ENCODE peak calls at places on chromosomes 11 and 22, in seven cellular contexts. X is NT2/D1, Y is ovary, K is cardiac muscle cell, T is aorta, P is K562, R is Karpas-422. Q is an unnamed sample.

GRCh38 chr22:47158457-47158856 is 396.0 kb downstream of the TBC1D22A start:
- DNase-seq in X (no peak), Y (no peak), K (no peak), T (peak; percentile 17), P (no peak), R (no peak), Q (no peak)

GRCh38 chr22:37661160-37661924 is 2.8 kb downstream of the PDXP start:
- DNase-seq in X (no peak), Y (peak; percentile 42), K (peak; percentile 62), T (no peak), P (no peak), R (peak; percentile 61), Q (no peak)

GRCh38 chr22:46377566-46378498 is 42.3 kb downstream of the TRMU start:
- DNase-seq in X (peak; percentile 63), Y (peak; percentile 13), K (peak; percentile 21), T (no peak), P (no peak), R (no peak), Q (peak; percentile 98)

GRCh38 chr22:43475549-43476076 is 63.8 kb downstream of the MPPED1 start:
- DNase-seq in X (no peak), Y (no peak), K (no peak), T (no peak), P (no peak), R (no peak), Q (no peak)

GRCh38 chr11:14273885-14274284 is 85.1 kb downstream of the RRAS2 start:
- DNase-seq in X (no peak), Y (no peak), K (no peak), T (no peak), P (no peak), R (no peak), Q (no peak)

GRCh38 chr22:39973656-39974055 is 13.5 kb downstream of the TMA7B start:
- DNase-seq in X (no peak), Y (no peak), K (no peak), T (no peak), P (no peak), R (no peak), Q (no peak)

GRCh38 chr22:35183917-35184316 is 73.4 kb upstream of the HMGXB4 start:
- DNase-seq in X (no peak), Y (no peak), K (no peak), T (no peak), P (no peak), R (no peak), Q (no peak)

GRCh38 chr11:125170001-125170405 is 5.5 kb downstream of the PKNOX2 start:
- DNase-seq in X (no peak), Y (peak; percentile 37), K (peak; percentile 79), T (no peak), P (no peak), R (no peak), Q (peak; percentile 32)

GRCh38 chr11:12882670-12883069 is 126.4 kb upstream of the RASSF10 start:
- DNase-seq in X (no peak), Y (no peak), K (no peak), T (no peak), P (no peak), R (no peak), Q (no peak)

GRCh38 chr11:15873501-15873900 is 482.8 kb downstream of the SOX6 start:
- DNase-seq in X (no peak), Y (no peak), K (no peak), T (no peak), P (no peak), R (no peak), Q (no peak)

GRCh38 chr11:9600651-9601040 is 27.2 kb downstream of the WEE1 start:
- DNase-seq in X (no peak), Y (no peak), K (no peak), T (no peak), P (no peak), R (no peak), Q (no peak)

GRCh38 chr11:9604134-9604533 is 30.7 kb downstream of the WEE1 start:
- DNase-seq in X (no peak), Y (no peak), K (no peak), T (no peak), P (no peak), R (no peak), Q (no peak)

GRCh38 chr11:9600166-9600565 is 26.7 kb downstream of the WEE1 start:
- DNase-seq in X (no peak), Y (no peak), K (no peak), T (no peak), P (no peak), R (no peak), Q (no peak)

GRCh38 chr11:9601876-9602199 is 28.4 kb downstream of the WEE1 start:
- DNase-seq in X (no peak), Y (no peak), K (no peak), T (no peak), P (no peak), R (no peak), Q (no peak)

DNA sequence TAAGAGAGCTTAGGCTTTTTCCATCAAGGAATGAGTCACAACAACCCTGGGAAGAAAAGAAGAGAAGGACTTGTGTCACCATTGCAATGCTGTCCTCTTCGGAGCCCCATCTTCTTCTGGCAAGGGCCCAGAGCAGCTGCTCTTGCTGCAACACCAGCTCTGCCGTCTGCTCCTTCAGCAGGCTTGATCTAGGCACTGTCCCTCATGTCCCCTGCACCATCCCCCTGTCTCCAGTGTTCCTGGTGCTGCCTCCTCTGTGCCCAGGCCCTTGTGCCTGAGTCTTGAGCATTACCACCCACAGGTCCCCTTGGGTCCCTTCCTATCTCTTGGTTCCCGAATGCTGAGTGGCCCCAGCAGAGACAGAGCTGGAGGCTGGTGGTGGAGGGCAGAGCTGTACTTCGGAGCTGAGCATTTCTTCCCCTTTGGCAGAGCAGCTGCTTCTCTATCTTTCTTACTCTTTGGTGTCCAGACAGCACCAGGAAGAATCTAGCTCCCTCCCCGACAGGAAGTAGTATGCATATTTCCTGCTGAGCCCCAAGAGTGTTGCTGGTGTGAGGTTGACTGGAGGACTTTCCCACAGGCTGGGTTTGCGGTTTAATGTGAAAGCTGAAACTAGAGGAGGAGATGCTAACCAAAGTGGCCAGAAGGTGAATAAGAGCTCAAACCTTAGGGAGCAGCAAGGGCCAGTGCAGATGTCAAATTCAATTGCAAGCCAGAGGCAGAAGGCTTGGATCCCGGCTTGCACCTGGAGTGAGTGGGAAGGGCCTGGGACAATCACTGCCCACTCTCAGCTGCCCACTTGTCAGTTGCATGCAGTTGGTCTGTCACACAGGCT is 27.8 kb downstream of the WEE1 start:
- DNase-seq in X (peak; percentile 70), Y (no peak), K (peak; percentile 84), T (no peak), P (no peak), R (peak; percentile 92), Q (peak; percentile 34)
- H3K4me3 ChIP-seq in X (no peak overlapping the region), Y (no peak overlapping the region), K (no peak overlapping the region), T (no peak overlapping the region), P (no peak overlapping the region), R (peak overlapping the region; percentile 66), Q (no peak overlapping the region)

DNA sequence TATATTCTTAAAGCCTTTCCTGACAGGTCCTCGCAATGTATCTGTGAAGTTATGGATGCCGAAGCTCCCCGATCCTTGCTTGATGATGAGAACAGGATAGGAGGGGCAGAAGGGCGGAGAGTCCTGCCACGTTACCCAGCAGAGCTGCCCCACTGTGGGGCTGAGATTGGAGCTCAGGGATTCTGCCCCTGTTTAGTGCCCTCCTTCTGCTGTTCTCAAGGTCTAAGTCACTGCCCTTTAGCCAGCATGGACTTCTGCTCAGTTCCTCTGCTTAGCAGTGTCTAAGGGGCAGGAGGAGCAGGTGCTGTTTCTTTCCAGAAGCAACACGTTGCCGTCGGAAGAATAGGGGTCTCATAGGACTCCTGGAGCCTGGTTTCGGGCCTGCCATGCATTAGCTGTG is 164.2 kb upstream of the B3GAT1 start:
- DNase-seq in X (no peak), Y (no peak), K (no peak), T (no peak), P (no peak), R (no peak), Q (no peak)
- H3K9me3 ChIP-seq in X (no peaks in the 10 kb centered on the region), Y (no peaks in the 10 kb centered on the region), K (no peaks in the 10 kb centered on the region), T (no peaks in the 10 kb centered on the region), P (no peaks in the 10 kb centered on the region), R (no peaks in the 10 kb centered on the region), Q (no peaks in the 10 kb centered on the region)

DNA sequence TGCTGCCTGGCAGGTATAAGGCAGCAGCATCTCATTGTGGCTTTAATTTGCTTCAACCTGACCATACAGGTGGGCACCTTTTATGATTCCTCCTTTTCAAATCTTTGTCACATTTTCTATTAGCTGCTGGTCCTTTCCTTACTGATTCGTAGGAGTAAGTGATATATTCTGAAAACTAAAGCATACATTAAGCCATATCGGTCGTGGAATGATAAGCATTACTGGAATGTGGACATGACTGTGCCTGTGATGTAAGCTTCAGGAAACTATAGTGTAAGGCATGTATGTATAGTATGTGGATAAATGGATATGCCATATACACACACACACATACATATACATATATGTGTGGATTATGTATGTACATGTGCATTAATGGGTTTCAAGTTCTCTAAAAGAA is 20.8 kb downstream of the YPEL1 start:
- DNase-seq in X (no peak), Y (no peak), K (peak; percentile 27), T (no peak), P (peak; percentile 40), R (no peak), Q (no peak)
- H3K4me3 ChIP-seq in X (no peak overlapping the region), Y (no peak overlapping the region), K (no peak overlapping the region), T (no peak overlapping the region), P (no peak overlapping the region), R (no peak overlapping the region), Q (no peak overlapping the region)

GRCh38 chr11:76252625-76253024 is 46.3 kb upstream of the WNT11 start:
- DNase-seq in X (no peak), Y (no peak), K (no peak), T (no peak), P (no peak), R (no peak), Q (no peak)

GRCh38 chr11:76257040-76257730 is 50.9 kb upstream of the WNT11 start:
- DNase-seq in X (no peak), Y (no peak), K (no peak), T (no peak), P (no peak), R (no peak), Q (no peak)

GRCh38 chr11:76259299-76259908 is 53.1 kb upstream of the WNT11 start:
- DNase-seq in X (no peak), Y (no peak), K (no peak), T (no peak), P (no peak), R (no peak), Q (no peak)

GRCh38 chr11:76253416-76253815 is 47.1 kb upstream of the WNT11 start:
- DNase-seq in X (no peak), Y (no peak), K (no peak), T (no peak), P (no peak), R (no peak), Q (no peak)

GRCh38 chr11:76256448-76256847 is 50.1 kb upstream of the WNT11 start:
- DNase-seq in X (no peak), Y (no peak), K (no peak), T (no peak), P (no peak), R (no peak), Q (no peak)
- H3K9me3 ChIP-seq in X (no peaks in the 10 kb centered on the region), Y (no peaks in the 10 kb centered on the region), K (no peaks in the 10 kb centered on the region), T (no peaks in the 10 kb centered on the region), P (no peaks in the 10 kb centered on the region), R (no peaks in the 10 kb centered on the region), Q (no peaks in the 10 kb centered on the region)

Q was measured in body of pancreas.